ENCODE peak calls at places on chromosomes 16 and 17, in ten cellular contexts. B, C, R, U, D, P, Y, Q, I and Z are unnamed samples. For H3K27me3, the result is how much of the 10 kb centered on the place peaks cover.

GRCh38 chr17:3528604-3529511 is 28.8 kb downstream of the TRPV3 start:
- DNase-seq in B (no peak), C (no peak), R (no peak), U (no peak), D (no peak), P (no peak), Y (no peak), Q (no peak), I (no peak), Z (no peak)

GRCh38 chr16:67071476-67072048 is 38.2 kb upstream of the PHAF1 start:
- DNase-seq in B (no peak), C (no peak), R (no peak), U (no peak), D (no peak), P (no peak), Y (no peak), Q (no peak), I (no peak), Z (no peak)

GRCh38 chr16:3945751-3946603 is 65.5 kb upstream of the CREBBP start:
- DNase-seq in B (peak), C (no peak), R (peak), U (no peak), D (peak), P (peak), Y (no peak), Q (no peak), I (peak), Z (no peak)

GRCh38 chr17:48546187-48546923 is 1.4 kb upstream of the HOXB2 start:
- DNase-seq in B (no peak), C (peak), R (no peak), U (no peak), D (no peak), P (no peak), Y (no peak), Q (no peak), I (no peak), Z (no peak)

GRCh38 chr17:45578516-45579455 is 88.3 kb upstream of the PLEKHM1 start:
- DNase-seq in B (no peak), C (no peak), R (no peak), U (no peak), D (no peak), P (no peak), Y (no peak), Q (no peak), I (no peak), Z (no peak)

GRCh38 chr16:82755570-82756282 is 129.0 kb downstream of the CDH13 start:
- DNase-seq in B (no peak), C (no peak), R (no peak), U (no peak), D (no peak), P (no peak), Y (no peak), Q (no peak), I (no peak), Z (no peak)

GRCh38 chr17:29148257-29148789 is 31.9 kb downstream of the MYO18A start:
- DNase-seq in B (no peak), C (no peak), R (no peak), U (no peak), D (no peak), P (no peak), Y (no peak), Q (no peak), I (no peak), Z (no peak)

GRCh38 chr17:75457047-75457654 is 716 bp downstream of the TMEM94 start:
- DNase-seq in B (peak), C (no peak), R (peak), U (no peak), D (peak), P (peak), Y (no peak), Q (peak), I (peak), Z (no peak)

GRCh38 chr16:48172682-48173081 is 16.9 kb upstream of the ABCC12 start:
- DNase-seq in B (no peak), C (no peak), R (no peak), U (no peak), D (no peak), P (no peak), Y (no peak), Q (no peak), I (no peak), Z (no peak)

GRCh38 chr16:81265658-81266451 is 27.4 kb downstream of the BCO1 start:
- DNase-seq in B (peak), C (no peak), R (peak), U (peak), D (no peak), P (peak), Y (no peak), Q (peak), I (no peak), Z (no peak)

DNA sequence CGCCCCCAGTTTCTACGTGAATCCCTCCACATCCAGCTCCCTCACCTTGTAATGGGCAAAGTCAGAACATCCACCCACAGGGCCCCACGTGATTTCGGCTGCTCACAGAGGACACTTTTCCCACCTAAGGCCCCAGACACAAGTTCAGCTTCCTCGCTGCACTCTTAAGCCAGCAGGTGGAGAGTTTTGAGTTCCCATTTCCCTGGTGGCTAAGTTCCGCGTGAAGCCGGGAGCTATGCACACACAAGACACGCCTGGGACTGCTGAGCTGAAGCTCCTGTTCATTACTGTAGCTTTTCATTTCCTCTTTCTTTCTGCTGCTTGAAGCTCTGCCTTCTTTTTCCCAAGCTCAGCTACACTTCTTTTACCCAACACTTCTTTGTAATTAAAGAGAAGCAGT is 273.8 kb downstream of the NPIPA8 start:
- DNase-seq in B (no peak), C (no peak), R (no peak), U (no peak), D (no peak), P (no peak), Y (no peak), Q (no peak), I (no peak), Z (no peak)
- H3K27me3 ChIP-seq in B (under half), C (under half), R (under half), U (under half), D (under half), P (under half), Y (under half), Q (under half), I (under half), Z (under half)

GRCh38 chr17:77897741-77898301 is 60.7 kb upstream of the TNRC6C start:
- DNase-seq in B (no peak), C (peak), R (no peak), U (no peak), D (no peak), P (no peak), Y (no peak), Q (no peak), I (no peak), Z (no peak)
- H3K4me3 ChIP-seq in B (no peak), C (no peak), R (no peak), U (no peak), D (no peak), P (no peak), Y (no peak), Q (no peak), I (no peak), Z (no peak)

GRCh38 chr16:19841184-19841583 is 43.5 kb downstream of the GPRC5B start:
- DNase-seq in B (no peak), C (no peak), R (no peak), U (no peak), D (no peak), P (peak), Y (no peak), Q (no peak), I (no peak), Z (no peak)

GRCh38 chr16:19842758-19843157 is 41.9 kb downstream of the GPRC5B start:
- DNase-seq in B (no peak), C (no peak), R (no peak), U (no peak), D (no peak), P (no peak), Y (no peak), Q (no peak), I (no peak), Z (no peak)

GRCh38 chr16:19840524-19841110 is 44.0 kb downstream of the GPRC5B start:
- DNase-seq in B (no peak), C (no peak), R (no peak), U (no peak), D (no peak), P (peak), Y (no peak), Q (peak), I (no peak), Z (no peak)

GRCh38 chr16:19844945-19845641 is 39.6 kb downstream of the GPRC5B start:
- DNase-seq in B (no peak), C (no peak), R (peak), U (no peak), D (peak), P (no peak), Y (no peak), Q (no peak), I (no peak), Z (no peak)

GRCh38 chr16:19843371-19843770 is 41.3 kb downstream of the GPRC5B start:
- DNase-seq in B (no peak), C (no peak), R (peak), U (no peak), D (peak), P (no peak), Y (no peak), Q (no peak), I (no peak), Z (no peak)
- H3K27me3 ChIP-seq in B (under half), C (under half), R (under half), U (under half), D (under half), P (under half), Y (under half), Q (under half), I (under half), Z (under half)

DNA sequence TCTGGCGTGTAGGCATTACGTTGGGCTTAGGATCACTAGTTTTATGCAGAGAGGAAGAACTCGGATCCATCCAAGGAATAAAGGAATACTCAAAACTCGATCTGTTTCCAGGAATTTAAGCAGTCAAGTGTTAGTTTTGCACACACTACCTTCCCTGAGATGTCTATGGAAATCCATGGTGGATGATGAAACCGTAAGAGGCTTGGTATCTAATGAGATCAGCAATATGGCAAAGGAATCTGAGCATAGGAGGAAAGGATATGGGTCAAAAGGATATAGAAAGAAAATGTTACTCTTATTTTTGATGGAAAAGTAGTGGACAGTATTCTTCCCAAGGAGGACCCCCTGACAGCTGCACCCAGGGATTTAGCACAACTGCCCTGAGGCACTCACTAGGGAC is 59.6 kb downstream of the SMG6 start:
- DNase-seq in B (no peak), C (no peak), R (no peak), U (no peak), D (no peak), P (no peak), Y (no peak), Q (no peak), I (no peak), Z (no peak)
- H3K4me3 ChIP-seq in B (no peak), C (no peak), R (no peak), U (no peak), D (no peak), P (no peak), Y (no peak), Q (no peak), I (no peak), Z (no peak)

GRCh38 chr16:86573215-86573614 is 5.1 kb upstream of the FOXL1 start:
- DNase-seq in B (no peak), C (no peak), R (no peak), U (no peak), D (peak), P (no peak), Y (no peak), Q (no peak), I (no peak), Z (no peak)

GRCh38 chr16:86573646-86574508 is 4.5 kb upstream of the FOXL1 start:
- DNase-seq in B (no peak), C (no peak), R (no peak), U (no peak), D (no peak), P (no peak), Y (no peak), Q (no peak), I (no peak), Z (no peak)

GRCh38 chr16:86575095-86575685 is 3.2 kb upstream of the FOXL1 start:
- DNase-seq in B (no peak), C (no peak), R (no peak), U (no peak), D (no peak), P (no peak), Y (no peak), Q (no peak), I (no peak), Z (no peak)

GRCh38 chr16:86575754-86576557 is 2.4 kb upstream of the FOXL1 start:
- DNase-seq in B (peak), C (no peak), R (peak), U (peak), D (no peak), P (peak), Y (no peak), Q (peak), I (peak), Z (peak)

DNA sequence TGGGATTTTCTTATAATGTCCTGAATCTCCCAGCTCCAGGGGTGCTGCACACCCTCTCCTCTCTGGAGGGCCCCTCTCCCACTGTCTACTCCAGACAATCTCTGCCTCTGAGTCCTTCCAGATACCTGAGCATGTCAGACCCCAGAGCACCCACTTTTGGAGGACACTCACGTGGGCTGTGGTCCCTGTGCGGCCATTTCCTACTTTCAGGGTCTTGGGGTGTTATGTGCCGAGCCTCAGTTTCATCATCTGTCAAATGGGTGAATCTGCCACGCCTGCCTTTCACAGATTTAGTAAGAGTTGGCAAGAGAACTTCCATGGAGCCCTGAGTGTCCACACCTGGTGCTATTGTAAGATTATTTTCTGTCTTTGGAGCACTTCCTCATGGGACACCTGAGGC is 3.7 kb upstream of the FOXL1 start:
- DNase-seq in B (no peak), C (no peak), R (no peak), U (no peak), D (no peak), P (no peak), Y (no peak), Q (no peak), I (no peak), Z (no peak)
- H3K27me3 ChIP-seq in B (half or more), C (under half), R (under half), U (under half), D (under half), P (under half), Y (half or more), Q (half or more), I (under half), Z (under half)

GRCh38 chr17:7259555-7259889 is 2.8 kb downstream of the CLDN7 start:
- DNase-seq in B (no peak), C (no peak), R (no peak), U (no peak), D (no peak), P (no peak), Y (no peak), Q (no peak), I (no peak), Z (no peak)

GRCh38 chr17:7261377-7262191 is 694 bp downstream of the CLDN7 start:
- DNase-seq in B (no peak), C (no peak), R (no peak), U (no peak), D (no peak), P (no peak), Y (no peak), Q (no peak), I (no peak), Z (no peak)

GRCh38 chr17:7260151-7260550 is 2.1 kb downstream of the CLDN7 start:
- DNase-seq in B (no peak), C (no peak), R (no peak), U (no peak), D (no peak), P (no peak), Y (no peak), Q (no peak), I (no peak), Z (no peak)

GRCh38 chr17:7262192-7263070 is at the start of gene CLDN7:
- DNase-seq in B (peak), C (no peak), R (peak), U (peak), D (no peak), P (no peak), Y (no peak), Q (no peak), I (no peak), Z (no peak)

GRCh38 chr17:7260601-7261376 is 1.5 kb downstream of the CLDN7 start:
- DNase-seq in B (peak), C (no peak), R (peak), U (peak), D (no peak), P (no peak), Y (no peak), Q (no peak), I (no peak), Z (no peak)
- H3K4me3 ChIP-seq in B (peak), C (peak), R (peak), U (peak), D (no peak), P (peak), Y (peak), Q (peak), I (no peak), Z (peak)

GRCh38 chr17:38575781-38576180 is 30.0 kb downstream of the SRCIN1 start:
- DNase-seq in B (no peak), C (no peak), R (no peak), U (no peak), D (no peak), P (no peak), Y (no peak), Q (no peak), I (no peak), Z (no peak)
- H3K27me3 ChIP-seq in B (half or more), C (half or more), R (under half), U (under half), D (half or more), P (under half), Y (half or more), Q (half or more), I (under half), Z (under half)

GRCh38 chr17:65558683-65559311 is 2.7 kb downstream of the AXIN2 start:
- DNase-seq in B (no peak), C (no peak), R (no peak), U (no peak), D (no peak), P (no peak), Y (no peak), Q (no peak), I (no peak), Z (no peak)
- H3K4me3 ChIP-seq in B (no peak), C (peak), R (peak), U (no peak), D (no peak), P (peak), Y (no peak), Q (peak), I (peak), Z (peak)

GRCh38 chr16:1012722-1013592 is 31.4 kb downstream of the SOX8 start:
- DNase-seq in B (no peak), C (no peak), R (no peak), U (no peak), D (no peak), P (no peak), Y (no peak), Q (no peak), I (no peak), Z (no peak)

GRCh38 chr16:1012135-1012534 is 30.6 kb downstream of the SOX8 start:
- DNase-seq in B (no peak), C (no peak), R (no peak), U (no peak), D (no peak), P (no peak), Y (no peak), Q (no peak), I (no peak), Z (no peak)

GRCh38 chr16:1010266-1010665 is 28.7 kb downstream of the SOX8 start:
- DNase-seq in B (no peak), C (no peak), R (no peak), U (no peak), D (no peak), P (no peak), Y (no peak), Q (no peak), I (no peak), Z (no peak)

GRCh38 chr16:1010815-1011214 is 29.2 kb downstream of the SOX8 start:
- DNase-seq in B (no peak), C (no peak), R (no peak), U (no peak), D (no peak), P (no peak), Y (no peak), Q (no peak), I (no peak), Z (no peak)

GRCh38 chr16:1011316-1012082 is 29.9 kb downstream of the SOX8 start:
- DNase-seq in B (no peak), C (no peak), R (no peak), U (no peak), D (peak), P (no peak), Y (no peak), Q (no peak), I (no peak), Z (no peak)
- H3K27me3 ChIP-seq in B (under half), C (under half), R (under half), U (under half), D (half or more), P (under half), Y (half or more), Q (under half), I (half or more), Z (under half)